ENCODE peak calls at places on chromosomes 16 and 17, in nine cellular contexts. I, P, O, Z, H, Y, U, G and K are unnamed samples.
A peak's percentile ranks its signal among the peaks of the same experiment; 100 is the strongest.

GRCh38 chr17:61378658-61379456 is 20.8 kb upstream of the TBX2 start:
- DNase-seq in H (no peak), P (no peak), O (no peak), Y (no peak), I (no peak), Z (no peak), G (no peak), U (no peak), K (no peak)

GRCh38 chr17:57545836-57546305 is 199.2 kb downstream of the CCDC182 start:
- DNase-seq in O (no peak), Z (no peak), P (no peak), Y (peak; percentile 54), I (no peak), G (no peak), U (no peak), H (no peak), K (no peak)

GRCh38 chr16:22206847-22207714 is 1.0 kb downstream of the EEF2K start:
- DNase-seq in U (no peak), G (no peak), H (peak; percentile 65), Z (peak; percentile 79), P (peak; percentile 80), Y (peak; percentile 70), O (peak; percentile 91), I (peak; percentile 84), K (no peak)

GRCh38 chr16:19274178-19274797 is 11.2 kb upstream of the CLEC19A start:
- DNase-seq in Z (no peak), U (no peak), Y (no peak), H (no peak), G (no peak), P (no peak), I (no peak), O (no peak), K (no peak)

GRCh38 chr16:72236866-72237265 is 64.9 kb upstream of the PMFBP1 start:
- DNase-seq in H (no peak), Y (no peak), G (no peak), Z (no peak), P (no peak), O (no peak), U (no peak), I (no peak), K (no peak)

GRCh38 chr16:14196011-14196410 is 124.9 kb downstream of the MRTFB start:
- DNase-seq in P (no peak), Y (peak; percentile 12), I (peak; percentile 72), U (peak; percentile 33), G (no peak), O (no peak), Z (no peak), H (peak; percentile 10), K (no peak)

GRCh38 chr16:84478172-84478948 is 26.1 kb downstream of the MEAK7 start:
- DNase-seq in O (no peak), I (peak; percentile 15), Z (peak; percentile 91), G (peak; percentile 63), P (no peak), U (peak; percentile 43), Y (no peak), H (no peak), K (peak; percentile 43)

GRCh38 chr16:29834079-29834478 is 13.8 kb downstream of the MVP start:
- DNase-seq in I (no peak), O (no peak), H (no peak), P (no peak), U (no peak), G (no peak), Y (no peak), Z (no peak), K (no peak)

GRCh38 chr17:80294653-80295052 is 34.0 kb downstream of the RNF213 start:
- DNase-seq in G (no peak), Z (no peak), H (no peak), I (no peak), Y (no peak), O (no peak), P (no peak), U (no peak), K (no peak)

GRCh38 chr17:80291691-80292487 is 31.2 kb downstream of the RNF213 start:
- DNase-seq in U (no peak), O (no peak), Z (no peak), H (no peak), Y (no peak), P (no peak), I (no peak), G (no peak), K (no peak)

GRCh38 chr17:80294210-80294609 is 33.6 kb downstream of the RNF213 start:
- DNase-seq in Z (no peak), I (no peak), Y (no peak), P (no peak), G (no peak), U (no peak), H (no peak), O (no peak), K (no peak)

GRCh38 chr17:80291260-80291659 is 30.6 kb downstream of the RNF213 start:
- DNase-seq in O (no peak), H (no peak), G (no peak), Y (no peak), U (no peak), P (no peak), Z (no peak), I (no peak), K (no peak)

DNA sequence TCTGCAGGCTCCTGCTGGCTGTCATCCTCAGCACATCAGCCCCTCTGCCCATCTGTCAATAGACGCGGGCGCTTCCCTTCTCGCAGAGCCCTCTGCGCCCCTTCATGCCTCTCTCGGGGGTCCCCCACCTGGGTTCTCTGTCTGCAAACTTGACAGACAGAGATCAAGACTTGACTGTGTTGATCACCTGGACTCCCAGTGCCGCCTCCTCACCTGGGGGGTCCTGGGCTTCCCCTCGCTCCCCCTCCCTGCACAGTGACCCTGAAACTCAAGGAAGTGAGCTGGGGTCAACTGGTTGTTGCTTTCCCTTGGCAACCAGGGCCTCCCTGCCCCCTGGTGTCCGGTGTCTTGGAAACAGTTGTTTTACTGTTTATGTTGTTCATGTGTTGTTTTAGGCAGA is 31.9 kb downstream of the RNF213 start:
- DNase-seq in O (no peak), Y (no peak), U (no peak), I (no peak), P (no peak), Z (no peak), G (no peak), H (no peak), K (no peak)
- TF ChIP-seq CTCF in O (no peak), Y (peak; percentile 9), U (peak; percentile 15), I (no peak), P (no peak), Z (no peak), G (no peak), H (no peak), K (no peak)

GRCh38 chr17:2067559-2067958 is 12.7 kb downstream of the HIC1 start:
- DNase-seq in U (no peak), I (peak; percentile 79), Z (peak; percentile 84), G (no peak), P (no peak), O (peak; percentile 61), Y (no peak), H (no peak), K (no peak)
- H3K4me3 ChIP-seq in U (no peak overlapping the region), I (no peak overlapping the region), Z (no peak overlapping the region), G (no peak overlapping the region), P (no peak overlapping the region), O (no peak overlapping the region), Y (no peak overlapping the region), H (no peak overlapping the region), K (no peak overlapping the region)

GRCh38 chr16:2526135-2526534 is 5.1 kb downstream of the CEMP1 start:
- DNase-seq in Z (no peak), G (no peak), P (no peak), H (no peak), Y (no peak), O (no peak), U (no peak), I (no peak), K (no peak)

GRCh38 chr16:2527784-2528100 is 3.5 kb downstream of the CEMP1 start:
- DNase-seq in Y (no peak), O (peak; percentile 35), Z (no peak), U (no peak), I (no peak), H (no peak), G (no peak), P (no peak), K (no peak)

GRCh38 chr16:2527071-2527783 is 4.0 kb downstream of the CEMP1 start:
- DNase-seq in G (no peak), Y (no peak), O (no peak), U (no peak), Z (no peak), H (no peak), P (no peak), I (no peak), K (no peak)

GRCh38 chr16:2523801-2524231 is 3.6 kb downstream of the AMDHD2 start:
- DNase-seq in I (no peak), U (no peak), H (no peak), Y (no peak), Z (no peak), G (no peak), P (no peak), O (no peak), K (no peak)

GRCh38 chr16:2524339-2524938 is 4.3 kb downstream of the AMDHD2 start:
- DNase-seq in P (no peak), U (no peak), Y (no peak), G (no peak), I (no peak), Z (no peak), H (no peak), O (no peak), K (no peak)
- TF ChIP-seq CTCF in P (no peak), U (no peak), Y (no peak), G (no peak), I (no peak), Z (no peak), H (no peak), O (no peak), K (no peak)

DNA sequence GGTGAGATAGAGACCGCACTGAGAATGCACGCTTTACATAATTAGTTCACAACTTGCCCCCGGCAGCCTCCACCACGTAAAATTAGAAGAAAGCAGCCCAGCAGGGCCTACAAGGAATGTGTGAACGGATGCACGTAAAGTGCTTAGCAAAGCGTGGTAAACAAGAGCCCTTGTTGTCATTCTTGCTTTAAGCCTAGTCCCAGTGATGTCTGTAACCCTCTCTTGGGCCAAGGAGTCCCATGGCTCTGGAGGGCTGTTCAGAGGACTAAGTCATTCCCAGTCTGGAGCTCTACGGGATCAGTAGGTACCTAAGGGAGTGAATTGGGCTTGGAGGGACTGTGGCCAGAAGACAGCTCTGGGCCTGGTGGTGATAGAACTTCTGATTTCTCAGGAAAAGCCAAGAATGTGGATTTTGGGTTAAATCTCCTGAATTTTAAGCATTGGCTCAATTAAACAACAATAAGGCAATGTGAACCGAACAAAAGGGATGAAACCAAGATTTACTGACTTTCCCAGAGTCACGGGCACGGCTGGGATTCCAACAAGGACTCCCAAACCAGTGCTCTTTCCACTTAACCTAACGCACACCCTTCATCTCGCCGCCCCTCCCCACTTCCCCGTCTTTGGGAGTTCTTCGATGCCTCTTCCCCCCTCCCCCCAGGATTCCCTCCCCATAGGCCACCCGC is 775 bp upstream of the CHP2 start:
- DNase-seq in H (no peak), Y (no peak), U (no peak), G (no peak), I (no peak), O (no peak), P (no peak), Z (no peak), K (no peak)
- H3K4me3 ChIP-seq in H (no peak overlapping the region), Y (peak overlapping the region; percentile 40), U (no peak overlapping the region), G (no peak overlapping the region), I (peak overlapping the region; percentile 15), O (no peak overlapping the region), P (no peak overlapping the region), Z (no peak overlapping the region), K (no peak overlapping the region)

DNA sequence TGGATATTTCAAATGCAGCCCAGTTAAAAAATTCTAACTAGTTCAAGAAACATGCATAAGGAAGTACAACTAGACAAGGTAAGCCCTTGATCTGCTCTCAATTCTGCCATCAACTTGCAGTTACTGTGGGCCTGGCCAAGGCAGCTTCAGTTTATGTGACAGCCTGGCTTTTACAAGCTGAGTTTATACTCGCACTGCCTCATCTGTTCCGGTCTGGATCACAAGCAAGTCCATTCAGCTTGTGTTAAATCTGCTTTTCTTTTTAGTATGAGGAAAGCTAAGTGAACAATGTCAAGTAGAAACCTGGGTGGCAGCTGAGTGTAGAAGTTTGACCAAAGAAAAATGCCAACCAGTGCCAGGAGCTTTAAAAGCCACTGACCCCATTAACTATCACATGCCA is 76.6 kb upstream of the CORO6 start:
- DNase-seq in I (no peak), P (no peak), U (peak; percentile 64), Z (no peak), O (no peak), Y (no peak), G (no peak), H (no peak), K (no peak)
- TF ChIP-seq CTCF in I (no peak), P (no peak), U (no peak), Z (no peak), O (no peak), Y (no peak), G (no peak), H (no peak), K (no peak)